ENCODE peak calls at places on chromosome 19, in six cellular contexts. O is uterus, B is PC-3, V is choroid plexus epithelial cell, Q is adrenal gland, X is GM23338. C is an unnamed sample.

GRCh38 chr19:55220525-55220924 is 8.0 kb downstream of the TMEM86B start:
- DNase-seq in O (no peak), B (no peak), V (no peak), Q (no peak), X (peak), C (no peak)

GRCh38 chr19:38429055-38429810 is 3.2 kb upstream of the RASGRP4 start:
- DNase-seq in O (no peak), B (no peak), V (no peak), Q (no peak), X (no peak), C (no peak)

GRCh38 chr19:38693380-38694223 is 46.2 kb downstream of the ACTN4 start:
- DNase-seq in O (no peak), B (peak), V (peak), Q (no peak), X (peak), C (peak)

GRCh38 chr19:37467608-37468090 is 405 bp upstream of the ZNF569 start:
- DNase-seq in O (no peak), B (no peak), V (no peak), Q (peak), X (no peak), C (no peak)

GRCh38 chr19:12779162-12779993 is 4.0 kb upstream of the HOOK2 start:
- DNase-seq in O (peak), B (peak), V (peak), Q (peak), X (peak), C (peak)

GRCh38 chr19:55283548-55284393 is at the start of gene BRSK1:
- DNase-seq in O (peak), B (peak), V (peak), Q (peak), X (peak), C (peak)

GRCh38 chr19:35513231-35513974 is at the start of gene DMKN:
- DNase-seq in O (no peak), B (peak), V (peak), Q (no peak), X (peak), C (no peak)

GRCh38 chr19:39218230-39219007 is 14.4 kb upstream of the SYCN start:
- DNase-seq in O (no peak), B (no peak), V (no peak), Q (no peak), X (no peak), C (no peak)

GRCh38 chr19:50909240-50910070 is 1.7 kb downstream of the KLK4 start:
- DNase-seq in O (peak), B (peak), V (peak), Q (no peak), X (peak), C (no peak)

GRCh38 chr19:39407644-39408391 is 1.2 kb downstream of the ZFP36 start:
- DNase-seq in O (peak), B (peak), V (peak), Q (no peak), X (peak), C (no peak)

GRCh38 chr19:5955638-5955935 is 22.4 kb downstream of the RANBP3 start:
- DNase-seq in O (no peak), B (no peak), V (peak), Q (no peak), X (no peak), C (peak)

GRCh38 chr19:5403968-5404640 is 51.1 kb upstream of the ZNRF4 start:
- DNase-seq in O (peak), B (peak), V (peak), Q (peak), X (peak), C (peak)

GRCh38 chr19:33389574-33390119 is 16.1 kb downstream of the CEBPG start:
- DNase-seq in O (no peak), B (no peak), V (no peak), Q (no peak), X (no peak), C (no peak)

GRCh38 chr19:58569191-58569942 is 3.8 kb downstream of the MZF1 start:
- DNase-seq in O (peak), B (no peak), V (no peak), Q (peak), X (no peak), C (no peak)

GRCh38 chr19:5621945-5622464 is 571 bp downstream of the SAFB2 start:
- DNase-seq in O (peak), B (peak), V (peak), Q (peak), X (peak), C (no peak)

GRCh38 chr19:31054430-31054829 is 294.8 kb downstream of the TSHZ3 start:
- DNase-seq in O (no peak), B (no peak), V (peak), Q (peak), X (peak), C (peak)

GRCh38 chr19:39203372-39204341 is at the start of gene SYCN:
- DNase-seq in O (no peak), B (no peak), V (no peak), Q (no peak), X (peak), C (no peak)

GRCh38 chr19:35061583-35062373 is 20.3 kb downstream of the HPN start:
- DNase-seq in O (no peak), B (peak), V (no peak), Q (no peak), X (no peak), C (no peak)

GRCh38 chr19:55306712-55307111 is 18.4 kb downstream of the TMEM150B start:
- DNase-seq in O (no peak), B (no peak), V (no peak), Q (no peak), X (no peak), C (no peak)

GRCh38 chr19:54010474-54010873 is 19.0 kb downstream of the CACNG6 start:
- DNase-seq in O (no peak), B (no peak), V (no peak), Q (no peak), X (no peak), C (no peak)

GRCh38 chr19:54014920-54015560 is 23.6 kb downstream of the CACNG6 start:
- DNase-seq in O (no peak), B (no peak), V (no peak), Q (no peak), X (no peak), C (no peak)

GRCh38 chr19:54011507-54012211 is 20.2 kb downstream of the CACNG6 start:
- DNase-seq in O (no peak), B (no peak), V (no peak), Q (no peak), X (peak), C (no peak)

GRCh38 chr19:54013866-54014265 is 22.4 kb downstream of the CACNG6 start:
- DNase-seq in O (no peak), B (no peak), V (no peak), Q (no peak), X (no peak), C (no peak)

GRCh38 chr19:54009440-54009839 is 18.0 kb downstream of the CACNG6 start:
- DNase-seq in O (no peak), B (peak), V (no peak), Q (no peak), X (no peak), C (no peak)
- TF ChIP-seq CTCF in O (no peak), B (peak), V (peak), Q (no peak), X (no peak), C (no peak)

DNA sequence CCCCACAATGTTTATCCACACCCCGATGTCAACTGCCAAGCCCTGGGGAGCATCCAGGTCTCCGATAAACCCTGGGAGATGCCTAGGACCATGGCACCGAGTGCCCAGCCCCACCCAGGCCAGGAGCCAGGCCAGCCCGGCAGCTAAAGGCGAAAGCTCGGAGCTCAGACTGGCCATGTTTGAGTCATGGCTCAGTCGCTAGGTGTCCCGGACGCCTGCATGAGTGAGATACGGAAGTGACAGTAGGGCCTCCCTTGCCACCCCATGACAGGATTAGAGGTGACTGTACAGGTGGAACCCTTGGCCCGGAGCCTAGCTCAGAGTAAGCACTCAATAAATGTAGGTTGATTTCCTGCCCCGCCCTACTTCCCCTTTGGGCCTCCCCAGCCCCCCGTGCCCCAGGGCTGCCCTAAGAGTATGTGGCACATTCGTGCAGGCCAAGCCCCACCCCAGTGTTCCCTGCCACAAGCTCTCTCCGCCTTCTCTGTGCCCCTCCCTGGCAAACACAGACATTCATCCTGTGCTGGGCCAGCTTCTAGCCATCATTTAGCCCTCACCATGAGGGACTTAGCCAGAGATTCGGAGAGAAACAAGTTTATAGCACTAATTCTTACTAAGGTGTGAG is 5.8 kb upstream of the TPM4 start:
- DNase-seq in O (peak), B (peak), V (no peak), Q (peak), X (no peak), C (no peak)
- H3K4me3 ChIP-seq in O (peak), B (peak), V (no peak), Q (no peak), X (no peak), C (no peak)

GRCh38 chr19:2173841-2174577 is 10.3 kb downstream of the DOT1L start:
- DNase-seq in O (no peak), B (no peak), V (peak), Q (no peak), X (no peak), C (no peak)

GRCh38 chr19:2170219-2170618 is 6.5 kb downstream of the DOT1L start:
- DNase-seq in O (no peak), B (no peak), V (no peak), Q (no peak), X (no peak), C (no peak)

GRCh38 chr19:2170987-2171348 is 7.2 kb downstream of the DOT1L start:
- DNase-seq in O (no peak), B (no peak), V (no peak), Q (no peak), X (no peak), C (no peak)

GRCh38 chr19:2173388-2173787 is 9.7 kb downstream of the DOT1L start:
- DNase-seq in O (no peak), B (no peak), V (no peak), Q (no peak), X (no peak), C (no peak)

GRCh38 chr19:2171349-2172145 is 7.8 kb downstream of the DOT1L start:
- DNase-seq in O (no peak), B (no peak), V (peak), Q (peak), X (peak), C (no peak)
- TF ChIP-seq CTCF in O (no peak), B (peak), V (peak), Q (no peak), X (peak), C (peak)

GRCh38 chr19:2479556-2480194 is 3.7 kb downstream of the GADD45B start:
- DNase-seq in O (no peak), B (no peak), V (no peak), Q (no peak), X (no peak), C (no peak)
- H3K4me3 ChIP-seq in O (no peak), B (no peak), V (peak), Q (no peak), X (peak), C (no peak)

GRCh38 chr19:46782355-46783019 is 5.9 kb downstream of the SLC1A5 start:
- DNase-seq in O (no peak), B (no peak), V (no peak), Q (no peak), X (no peak), C (no peak)

GRCh38 chr19:46783670-46784069 is 4.7 kb downstream of the SLC1A5 start:
- DNase-seq in O (no peak), B (no peak), V (no peak), Q (no peak), X (no peak), C (no peak)

GRCh38 chr19:46785054-46785979 is 3.1 kb downstream of the SLC1A5 start:
- DNase-seq in O (no peak), B (no peak), V (peak), Q (no peak), X (no peak), C (no peak)

GRCh38 chr19:46785980-46786235 is 2.5 kb downstream of the SLC1A5 start:
- DNase-seq in O (no peak), B (no peak), V (no peak), Q (no peak), X (no peak), C (no peak)

DNA sequence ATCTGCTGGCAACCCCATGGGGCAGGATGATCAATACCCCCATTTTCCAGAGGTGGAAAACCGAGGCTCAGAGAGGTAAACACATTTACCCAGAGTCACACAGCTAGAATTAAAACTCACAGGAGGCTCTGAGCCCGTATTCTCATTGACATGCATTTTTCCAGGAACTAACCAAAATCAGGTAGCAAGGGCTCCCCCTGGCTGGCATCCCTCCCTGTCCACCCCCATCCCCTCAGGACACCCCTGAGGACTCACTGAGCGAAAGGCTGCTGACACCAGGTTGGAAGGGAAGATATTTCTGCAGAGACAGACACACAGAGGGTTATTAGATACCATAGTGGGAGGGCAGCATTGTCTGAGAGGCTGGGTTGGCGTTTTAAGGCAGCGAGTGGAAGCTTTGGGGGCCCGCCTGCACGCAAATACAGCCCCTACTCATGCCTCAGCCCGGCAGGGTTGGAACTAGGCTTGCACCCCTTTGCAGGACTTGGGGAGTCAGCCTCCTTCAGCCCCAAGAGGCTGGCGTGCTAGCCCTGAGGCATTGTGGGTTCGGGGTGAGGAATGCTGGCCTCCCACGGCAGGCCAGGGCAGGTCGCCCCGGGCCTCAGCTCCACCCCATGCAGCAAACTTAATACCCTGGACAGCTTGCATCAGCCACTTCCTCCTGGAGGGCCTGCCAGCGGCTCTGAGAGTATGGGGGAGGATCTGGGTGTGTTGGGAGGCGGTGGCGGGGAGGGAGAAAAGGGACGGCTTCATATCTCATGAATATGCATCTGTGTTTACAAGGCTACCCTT is 3.9 kb downstream of the SLC1A5 start:
- DNase-seq in O (peak), B (peak), V (peak), Q (peak), X (peak), C (peak)
- TF ChIP-seq CTCF in O (no peak), B (peak), V (peak), Q (no peak), X (peak), C (peak)

GRCh38 chr19:17832443-17833208 is 11.3 kb upstream of the INSL3 start:
- DNase-seq in O (no peak), B (no peak), V (no peak), Q (no peak), X (no peak), C (no peak)

GRCh38 chr19:17834350-17835181 is 13.2 kb downstream of the JAK3 start:
- DNase-seq in O (no peak), B (no peak), V (no peak), Q (no peak), X (peak), C (no peak)

GRCh38 chr19:17837972-17838371 is 9.8 kb downstream of the JAK3 start:
- DNase-seq in O (no peak), B (no peak), V (no peak), Q (no peak), X (no peak), C (no peak)

GRCh38 chr19:17836530-17836929 is 11.3 kb downstream of the JAK3 start:
- DNase-seq in O (no peak), B (no peak), V (no peak), Q (no peak), X (no peak), C (no peak)

GRCh38 chr19:17835182-17836006 is 12.4 kb downstream of the JAK3 start:
- DNase-seq in O (no peak), B (no peak), V (no peak), Q (no peak), X (no peak), C (no peak)
- H3K4me3 ChIP-seq in O (no peak), B (no peak), V (no peak), Q (no peak), X (no peak), C (no peak)

DNA sequence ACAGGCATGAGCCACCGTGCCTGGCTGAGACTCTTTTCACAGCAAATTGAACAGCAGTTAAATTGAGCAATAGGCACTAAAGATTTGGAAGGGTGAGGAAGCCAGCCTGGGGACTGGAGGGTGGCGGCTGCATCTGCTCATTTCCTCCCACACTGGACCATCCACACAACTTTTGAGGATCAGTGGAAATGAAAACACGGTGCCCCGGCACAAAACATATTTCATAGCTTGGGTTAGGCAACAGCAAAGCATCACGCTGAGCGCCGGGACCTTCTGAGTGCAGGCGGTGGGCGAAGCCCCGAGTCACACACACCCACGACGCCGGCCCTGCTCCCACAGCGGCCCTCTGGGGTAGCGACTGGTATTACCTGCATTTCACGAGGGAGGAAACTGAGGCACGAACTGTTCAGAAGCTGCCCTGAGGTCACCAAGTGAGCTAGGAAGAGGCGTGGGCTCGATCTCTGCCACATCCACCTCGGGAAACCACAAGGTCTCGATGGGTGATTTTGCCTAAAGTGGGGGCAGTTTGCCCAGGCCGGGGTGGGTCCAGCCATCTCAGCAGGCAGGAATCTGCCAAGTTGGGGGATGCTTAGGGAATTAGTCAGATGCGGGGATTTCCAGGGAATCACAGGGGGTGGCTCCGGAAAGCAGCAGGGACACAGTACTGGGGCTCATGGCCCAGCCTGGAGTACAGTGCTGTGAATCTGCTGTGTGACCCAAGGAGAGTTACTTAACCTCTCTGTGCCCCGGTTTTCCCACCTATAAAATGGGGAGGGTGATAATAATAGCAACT is 3.5 kb upstream of the SBNO2 start:
- DNase-seq in O (no peak), B (peak), V (peak), Q (no peak), X (no peak), C (peak)
- TF ChIP-seq CTCF in O (no peak), B (peak), V (peak), Q (no peak), X (no peak), C (peak)